ENCODE peak calls at places on chromosomes 1 and 21, in five cellular contexts. W is neural progenitor cell, Q is hepatocyte, U is endothelial cell of umbilical vein, V is SK-N-MC. K is an unnamed sample.

GRCh38 chr1:90534116-90534515 is 183.0 kb downstream of the BARHL2 start:
- DNase-seq in U (no peak), V (no peak), Q (no peak), W (peak), K (no peak)

GRCh38 chr1:211698161-211699026 is 23.0 kb upstream of the NEK2 start:
- DNase-seq in Q (peak), U (peak), W (peak), V (no peak), K (peak)

GRCh38 chr21:26136686-26137085 is 33.9 kb downstream of the APP start:
- DNase-seq in Q (no peak), W (no peak), U (no peak), V (no peak), K (no peak)

GRCh38 chr1:185825556-185825955 is 91.4 kb downstream of the HMCN1 start:
- DNase-seq in Q (no peak), W (no peak), V (no peak), U (no peak), K (no peak)

GRCh38 chr21:41663805-41664788 is 102.8 kb downstream of the RIPK4 start:
- DNase-seq in Q (peak), U (peak), W (peak), V (no peak), K (no peak)

GRCh38 chr1:33908344-33908956 is 44.6 kb downstream of the HMGB4 start:
- DNase-seq in U (no peak), Q (no peak), V (no peak), W (no peak), K (no peak)

GRCh38 chr1:59738152-59738551 is 76.6 kb upstream of the HOOK1 start:
- DNase-seq in V (peak), W (no peak), Q (no peak), U (no peak), K (peak)

GRCh38 chr1:48227165-48228013 is 4.9 kb downstream of the SLC5A9 start:
- DNase-seq in Q (no peak), V (no peak), U (no peak), W (no peak), K (no peak)

GRCh38 chr1:195005338-195005737 is 1602.9 kb downstream of the KCNT2 start:
- DNase-seq in V (no peak), U (no peak), Q (no peak), W (no peak), K (no peak)

GRCh38 chr1:193325042-193325441 is 138.6 kb upstream of the B3GALT2 start:
- DNase-seq in W (no peak), U (no peak), V (no peak), Q (no peak), K (no peak)

GRCh38 chr1:9181990-9182783 is 52.4 kb upstream of the H6PD start:
- DNase-seq in W (peak), Q (peak), V (no peak), U (peak), K (no peak)

GRCh38 chr1:154807048-154807591 is 63.0 kb downstream of the KCNN3 start:
- DNase-seq in Q (no peak), U (no peak), V (no peak), W (no peak), K (no peak)

GRCh38 chr1:20164694-20165202 is 21.1 kb upstream of the UBXN10 start:
- DNase-seq in W (no peak), U (no peak), V (no peak), Q (no peak), K (no peak)

GRCh38 chr1:66712819-66713218 is 39.4 kb upstream of the DYNLT5 start:
- DNase-seq in V (no peak), Q (no peak), W (no peak), U (no peak), K (no peak)

GRCh38 chr1:150507912-150508864 is at the start of gene ECM1:
- DNase-seq in W (no peak), U (peak), Q (peak), V (no peak), K (peak)

GRCh38 chr21:42092805-42093590 is 21.9 kb downstream of the UMODL1 start:
- DNase-seq in U (no peak), W (no peak), V (no peak), Q (no peak), K (no peak)

GRCh38 chr1:119774746-119775495 is 6.2 kb upstream of the HMGCS2 start:
- DNase-seq in U (no peak), V (no peak), W (no peak), Q (peak), K (no peak)

GRCh38 chr1:76826072-76826827 is 41.0 kb upstream of the ST6GALNAC5 start:
- DNase-seq in U (no peak), Q (no peak), W (no peak), V (no peak), K (peak)

GRCh38 chr1:65525297-65526048 is 105.0 kb downstream of the LEPR start:
- DNase-seq in Q (peak), W (peak), U (no peak), V (no peak), K (no peak)

GRCh38 chr1:54332781-54333585 is 73.2 kb downstream of the SSBP3 start:
- DNase-seq in W (no peak), V (no peak), U (no peak), Q (no peak), K (no peak)

GRCh38 chr1:2108213-2108876 is 58.1 kb downstream of the PRKCZ start:
- DNase-seq in V (no peak), W (peak), U (no peak), Q (peak), K (peak)

GRCh38 chr1:64499966-64500365 is 30.0 kb downstream of the CACHD1 start:
- DNase-seq in Q (no peak), U (no peak), V (no peak), W (no peak), K (no peak)

GRCh38 chr1:198186916-198187580 is 30.2 kb downstream of the NEK7 start:
- DNase-seq in W (no peak), V (no peak), U (no peak), Q (no peak), K (no peak)

GRCh38 chr1:184416921-184417320 is 30.1 kb downstream of the C1orf21 start:
- DNase-seq in V (no peak), U (no peak), Q (no peak), W (peak), K (no peak)

GRCh38 chr1:152347116-152347728 is 12.6 kb downstream of the FLG2 start:
- DNase-seq in Q (peak), V (peak), W (peak), U (peak), K (peak)

GRCh38 chr1:153985341-153985912 is 712 bp downstream of the RAB13 start:
- DNase-seq in Q (peak), U (peak), W (no peak), V (no peak), K (peak)

GRCh38 chr21:25338415-25338814 is 268.9 kb downstream of the MRPL39 start:
- DNase-seq in V (no peak), U (no peak), W (no peak), Q (no peak), K (no peak)

GRCh38 chr1:181134543-181135461 is 46.3 kb downstream of the IER5 start:
- DNase-seq in U (peak), Q (no peak), W (no peak), V (no peak), K (peak)

GRCh38 chr1:204652556-204652955 is 33.0 kb downstream of the LRRN2 start:
- DNase-seq in W (no peak), Q (no peak), V (no peak), U (no peak), K (no peak)
- TF ChIP-seq EZH2 in W (no peak), Q (no peak), V (no peak), U (no peak), K (no peak)

GRCh38 chr1:229229721-229230135 is 41.2 kb upstream of the RAB4A start:
- DNase-seq in W (peak), V (no peak), Q (peak), U (no peak), K (no peak)
- H3K4me3 ChIP-seq in W (no peak), V (no peak), Q (no peak), U (no peak), K (no peak)

GRCh38 chr1:6418668-6419396 is 887 bp downstream of the HES2 start:
- DNase-seq in U (no peak), V (no peak), Q (no peak), W (peak), K (no peak)
- TF ChIP-seq EZH2 in U (peak), V (peak), Q (peak), W (peak), K (peak)

GRCh38 chr1:226687476-226687875 is 51.6 kb downstream of the ITPKB start:
- DNase-seq in U (no peak), V (no peak), W (no peak), Q (no peak), K (no peak)

GRCh38 chr1:226686440-226687436 is 52.3 kb downstream of the ITPKB start:
- DNase-seq in U (no peak), Q (no peak), V (no peak), W (no peak), K (no peak)

GRCh38 chr1:226688056-226688748 is 50.9 kb downstream of the ITPKB start:
- DNase-seq in Q (no peak), U (no peak), W (peak), V (no peak), K (no peak)

GRCh38 chr1:226682841-226683800 is 56.0 kb downstream of the ITPKB start:
- DNase-seq in Q (no peak), W (no peak), V (no peak), U (no peak), K (no peak)

GRCh38 chr1:226685196-226685820 is 53.8 kb downstream of the ITPKB start:
- DNase-seq in U (no peak), W (no peak), Q (no peak), V (no peak), K (no peak)
- H3K4me3 ChIP-seq in U (no peak), W (no peak), Q (no peak), V (no peak), K (no peak)

GRCh38 chr1:147078606-147079399 is 93.5 kb downstream of the PRKAB2 start:
- DNase-seq in Q (no peak), U (no peak), V (no peak), W (no peak), K (no peak)
- TF ChIP-seq EZH2 in Q (no peak), U (peak), V (no peak), W (no peak), K (no peak)

DNA sequence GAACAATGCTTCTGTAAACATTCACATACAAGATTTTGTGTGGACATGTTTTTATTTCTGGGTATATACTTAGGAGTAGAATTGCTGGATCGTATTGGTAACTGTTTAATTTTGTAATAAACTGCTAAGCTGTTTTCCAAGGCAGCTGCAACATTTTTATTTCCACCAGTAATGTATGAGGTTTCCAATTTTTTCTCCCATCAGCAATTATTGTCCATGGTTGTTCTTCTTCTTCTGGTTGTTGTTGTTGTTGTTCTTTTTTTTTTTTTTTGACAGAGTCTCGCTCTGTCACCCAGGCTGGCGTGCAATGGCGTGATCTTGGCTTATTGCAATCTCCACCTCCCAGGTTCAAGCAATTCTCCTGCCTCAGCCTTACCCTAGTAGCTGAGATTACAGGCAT is 26.9 kb downstream of the ZYG11B start:
- DNase-seq in Q (no peak), U (no peak), W (no peak), V (no peak), K (no peak)
- H3K4me3 ChIP-seq in Q (no peak), U (no peak), W (no peak), V (no peak), K (no peak)

GRCh38 chr21:32412998-32413504 is 545 bp downstream of the EVA1C start:
- DNase-seq in U (peak), V (no peak), W (no peak), Q (no peak), K (peak)
- TF ChIP-seq EZH2 in U (no peak), V (no peak), W (no peak), Q (peak), K (no peak)

GRCh38 chr1:84479998-84480397 is 932 bp downstream of the RPF1 start:
- DNase-seq in V (no peak), Q (peak), U (no peak), W (no peak), K (no peak)
- H3K4me3 ChIP-seq in V (peak), Q (peak), U (peak), W (peak), K (peak)

GRCh38 chr1:920008-920407 is 3.7 kb upstream of the SAMD11 start:
- DNase-seq in V (no peak), U (no peak), W (no peak), Q (no peak), K (no peak)

GRCh38 chr1:920506-920905 is 3.2 kb upstream of the SAMD11 start:
- DNase-seq in Q (no peak), V (no peak), W (no peak), U (no peak), K (no peak)

GRCh38 chr1:923131-923990 is at the start of gene SAMD11:
- DNase-seq in W (peak), U (peak), Q (peak), V (no peak), K (peak)

GRCh38 chr1:919271-919872 is 4.4 kb upstream of the SAMD11 start:
- DNase-seq in U (no peak), W (no peak), V (no peak), Q (no peak), K (no peak)

DNA sequence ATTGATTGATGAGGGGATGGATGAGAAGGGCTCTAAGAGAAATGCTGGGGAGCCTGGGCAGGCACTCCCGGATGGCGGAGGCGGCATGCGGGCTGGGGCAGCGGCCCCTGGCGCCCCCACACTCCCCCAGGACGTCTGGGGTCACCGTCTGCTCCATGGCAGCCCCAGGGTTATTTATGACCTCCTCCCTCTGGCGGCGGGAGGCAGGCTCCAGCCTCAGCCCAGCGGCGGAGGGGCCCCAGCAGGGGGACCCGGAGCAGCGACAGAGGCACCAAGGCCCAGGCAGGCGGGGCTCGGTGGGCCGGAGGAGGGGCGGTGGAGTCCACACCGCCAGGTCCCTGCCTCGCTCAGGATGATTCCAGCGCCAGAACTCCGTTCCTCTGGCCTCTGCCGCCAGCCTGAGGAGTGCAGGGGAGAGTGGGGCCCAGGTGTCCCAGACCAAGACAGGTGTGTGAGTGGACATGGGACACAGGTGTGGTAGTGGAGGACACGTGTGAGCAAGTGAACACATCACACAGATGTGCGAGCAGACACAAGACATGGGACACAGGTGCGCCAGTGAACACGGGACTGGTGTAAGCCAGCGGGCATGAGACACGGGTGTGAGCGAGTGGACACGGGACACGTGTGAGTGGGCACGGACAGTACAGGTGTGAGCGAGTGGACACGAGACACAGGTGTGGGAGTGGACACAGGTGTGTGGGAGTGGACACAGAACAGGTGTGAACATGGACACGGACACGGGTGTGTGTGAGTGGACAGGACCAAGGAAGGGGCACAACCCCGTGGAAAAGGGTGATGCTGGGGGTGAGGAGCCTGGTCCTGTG is 2.5 kb upstream of the SAMD11 start:
- DNase-seq in W (peak), Q (peak), V (no peak), U (peak), K (peak)
- TF ChIP-seq EZH2 in W (peak), Q (no peak), V (no peak), U (no peak), K (no peak)